ENCODE peak calls at places on chromosomes 16 and 17, in nine cellular contexts. G, A, K, S, E, Q, B, H and O are unnamed samples.

GRCh38 chr16:1769402-1770300 is 1.7 kb downstream of the NME3 start:
- DNase-seq in G (no peak), A (no peak), K (no peak), S (no peak), E (no peak), Q (no peak), B (no peak), H (peak; percentile 53), O (no peak)

GRCh38 chr17:60231234-60231633 is 81.5 kb downstream of the CA4 start:
- DNase-seq in G (peak; percentile 39), A (no peak), K (peak; percentile 41), S (peak; percentile 40), E (peak; percentile 38), Q (no peak), B (no peak), H (peak; percentile 70), O (no peak)

GRCh38 chr16:53991181-53992056 is 287.5 kb downstream of the FTO start:
- DNase-seq in G (peak; percentile 2), A (no peak), K (peak; percentile 4), S (peak; percentile 81), E (peak; percentile 27), Q (no peak), B (no peak), H (no peak), O (no peak)

GRCh38 chr16:47258874-47259461 is 115.2 kb upstream of the NETO2 start:
- DNase-seq in G (peak; percentile 5), A (no peak), K (peak; percentile 47), S (peak; percentile 65), E (peak; percentile 30), Q (no peak), B (peak; percentile 29), H (peak; percentile 83), O (peak; percentile 5)

GRCh38 chr17:63911657-63912100 is 621 bp upstream of the CSHL1 start:
- DNase-seq in G (no peak), A (peak; percentile 85), K (no peak), S (peak; percentile 60), E (peak; percentile 36), Q (peak; percentile 74), B (peak; percentile 77), H (peak; percentile 86), O (peak; percentile 61)

GRCh38 chr17:41645371-41646063 is 21.1 kb upstream of the KRT17 start:
- DNase-seq in G (peak; percentile 64), A (no peak), K (peak; percentile 81), S (peak; percentile 59), E (peak; percentile 89), Q (no peak), B (no peak), H (no peak), O (no peak)

GRCh38 chr17:78184311-78184710 is 2.5 kb downstream of the TK1 start:
- DNase-seq in G (no peak), A (no peak), K (no peak), S (no peak), E (no peak), Q (no peak), B (no peak), H (no peak), O (no peak)

GRCh38 chr16:35480361-35480760 is 2020.9 kb downstream of the TP53TG3F start:
- DNase-seq in G (no peak), A (no peak), K (no peak), S (no peak), E (no peak), Q (no peak), B (no peak), H (no peak), O (no peak)

GRCh38 chr17:19336938-19337711 is 25.4 kb downstream of the B9D1 start:
- DNase-seq in G (no peak), A (peak; percentile 60), K (no peak), S (no peak), E (no peak), Q (no peak), B (peak; percentile 36), H (no peak), O (no peak)

GRCh38 chr17:42843358-42843934 is 934 bp upstream of the AOC2 start:
- DNase-seq in G (peak; percentile 61), A (peak; percentile 44), K (peak; percentile 73), S (peak; percentile 61), E (peak; percentile 75), Q (no peak), B (peak; percentile 46), H (no peak), O (no peak)

GRCh38 chr16:12681653-12682052 is 122.0 kb downstream of the CPPED1 start:
- DNase-seq in G (no peak), A (no peak), K (no peak), S (no peak), E (no peak), Q (no peak), B (no peak), H (no peak), O (no peak)